ENCODE peak calls at places on chromosomes 7 and 10, in four cellular contexts. E is K562, N is HepG2, K is GM12878. I is an unnamed sample.

GRCh38 chr10:85600026-85600743 is 766.4 kb downstream of the GRID1 start:
- DNase-seq in E (no peak), N (no peak), K (no peak), I (no peak)

GRCh38 chr7:115230882-115231508 is 309.1 kb downstream of the MDFIC start:
- DNase-seq in E (no peak), N (peak; percentile 13), K (no peak), I (peak; percentile 76)

GRCh38 chr10:88401671-88402347 is 181.3 kb downstream of the RNLS start:
- DNase-seq in E (no peak), N (no peak), K (no peak), I (no peak)

GRCh38 chr7:157318015-157318706 is 18.6 kb upstream of the DNAJB6 start:
- DNase-seq in E (peak; percentile 54), N (no peak), K (no peak), I (no peak)

GRCh38 chr10:29482591-29483421 is 152.0 kb downstream of the SVIL start:
- DNase-seq in E (no peak), N (peak; percentile 24), K (no peak), I (no peak)

GRCh38 chr7:67825356-67825755 is 828.7 kb downstream of the TYW1 start:
- DNase-seq in E (no peak), N (no peak), K (no peak), I (no peak)

GRCh38 chr10:92740762-92741161 is 51.0 kb downstream of the HHEX start:
- DNase-seq in E (no peak), N (no peak), K (no peak), I (no peak)

GRCh38 chr10:24381235-24382010 is 172.5 kb downstream of the KIAA1217 start:
- DNase-seq in E (no peak), N (no peak), K (no peak), I (no peak)

GRCh38 chr10:97732052-97732359 is 4.9 kb upstream of the ZFYVE27 start:
- DNase-seq in E (no peak), N (no peak), K (no peak), I (no peak)

GRCh38 chr10:97731346-97732051 is 5.4 kb upstream of the ZFYVE27 start:
- DNase-seq in E (peak; percentile 73), N (peak; percentile 66), K (no peak), I (peak; percentile 81)

GRCh38 chr10:97733256-97733655 is 3.7 kb upstream of the ZFYVE27 start:
- DNase-seq in E (no peak), N (no peak), K (no peak), I (no peak)

GRCh38 chr10:97736403-97736901 is 476 bp upstream of the ZFYVE27 start:
- DNase-seq in E (no peak), N (no peak), K (no peak), I (no peak)

GRCh38 chr10:97734021-97734420 is 2.9 kb upstream of the ZFYVE27 start:
- DNase-seq in E (no peak), N (no peak), K (no peak), I (no peak)
- TF ChIP-seq CHD4 in E (no peak), N (no peak), K (no peak), I (no peak)

GRCh38 chr7:46480619-46481018 is 559.5 kb upstream of the IGFBP3 start:
- DNase-seq in E (no peak), N (no peak), K (no peak), I (no peak)
- TF ChIP-seq CHD4 in E (no peak), N (no peak), K (no peak), I (no peak)

DNA sequence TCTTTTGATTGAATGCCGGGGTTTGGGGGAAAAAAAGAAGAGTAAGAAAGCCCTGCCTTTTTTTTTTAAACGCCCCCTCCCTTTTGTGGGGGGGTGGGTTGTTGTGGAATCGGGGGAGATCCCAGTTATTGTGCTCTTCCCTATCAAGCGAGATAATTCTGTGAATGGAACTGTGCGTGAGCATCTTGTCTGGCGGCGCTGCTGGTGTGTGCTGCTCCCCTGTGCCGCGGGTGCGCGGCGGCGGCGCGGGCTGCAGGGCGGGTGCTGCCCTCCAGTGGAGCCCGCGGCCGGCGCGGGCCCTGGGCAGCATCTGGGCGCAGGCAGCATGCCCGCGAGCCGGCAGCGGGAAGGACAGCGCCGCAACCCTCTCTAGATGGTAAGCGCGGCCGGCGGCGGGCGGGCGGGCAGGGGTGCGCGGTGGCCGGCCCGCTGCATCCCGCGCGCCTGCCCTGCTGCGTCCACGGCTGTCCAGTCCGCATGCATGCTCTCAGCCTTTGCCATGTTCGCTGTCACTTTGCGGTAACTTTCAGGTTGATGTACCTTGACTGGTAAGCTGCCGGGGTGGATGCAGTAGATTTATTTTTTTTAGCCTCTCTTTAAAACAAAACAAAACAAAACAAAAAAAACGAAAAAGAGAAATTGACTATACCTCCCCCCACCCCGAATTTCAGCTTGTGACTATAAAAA is 176.6 kb downstream of the TCF7L2 start:
- DNase-seq in E (peak; percentile 23), N (peak; percentile 15), K (no peak), I (peak; percentile 82)
- TF ChIP-seq CHD4 in E (no peak), N (no peak), K (no peak), I (no peak)

GRCh38 chr10:117138838-117139580 is 939 bp upstream of the VAX1 start:
- DNase-seq in E (no peak), N (no peak), K (no peak), I (no peak)

GRCh38 chr10:117139581-117140524 is 1.8 kb upstream of the VAX1 start:
- DNase-seq in E (no peak), N (no peak), K (peak; percentile 2), I (no peak)

GRCh38 chr10:117145019-117145418 is 6.9 kb upstream of the VAX1 start:
- DNase-seq in E (no peak), N (no peak), K (no peak), I (no peak)

GRCh38 chr10:117140525-117140902 is 2.4 kb upstream of the VAX1 start:
- DNase-seq in E (no peak), N (no peak), K (no peak), I (no peak)

GRCh38 chr10:117143424-117143823 is 5.4 kb upstream of the VAX1 start:
- DNase-seq in E (no peak), N (no peak), K (no peak), I (no peak)
- TF ChIP-seq CHD4 in E (no peak), N (no peak), K (no peak), I (no peak)

DNA sequence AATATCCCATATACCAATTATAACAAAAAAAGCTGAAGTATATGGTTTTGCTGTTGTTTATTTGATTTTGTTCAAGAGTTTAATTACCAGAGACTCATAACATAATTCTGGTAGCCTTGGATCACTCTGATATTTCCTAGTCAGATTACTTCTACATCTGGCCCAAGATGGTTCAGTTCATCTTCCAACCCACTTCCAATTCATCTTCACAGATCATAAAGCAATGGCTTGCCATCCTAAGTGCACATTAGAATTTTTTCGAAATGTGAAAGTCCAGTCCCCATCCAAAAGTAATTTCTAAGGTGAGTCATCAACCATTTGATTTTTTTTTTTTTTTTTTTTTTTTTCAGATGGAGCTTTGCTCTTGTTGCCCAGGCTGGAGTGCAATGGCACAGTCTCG is 8.0 kb upstream of the HIBADH start:
- DNase-seq in E (no peak), N (no peak), K (no peak), I (no peak)
- TF ChIP-seq CHD4 in E (no peak), N (no peak), K (no peak), I (no peak)